ENCODE peak calls at places on chromosomes 16 and 17, in ten cellular contexts. P is Caki2; T is SW480; E is adipocyte; V is tibial nerve; A is GM03348; Y is neuronal stem cell; L is progenitor cell of endocrine pancreas; Z is stimulated activated CD4-positive, alpha-beta T cell treated with anti-CD3 and anti-CD28 coated beads, Interleukin-1b, Interleukin-23, amount 100 ng/mL, for 1 hour; J is kidney glomerular epithelial cell. X is an unnamed sample.

GRCh38 chr16:65744401-65744800 is 622.1 kb upstream of the CDH5 start:
- DNase-seq in L (no peak), Z (no peak), V (no peak), J (no peak), Y (no peak), P (no peak), T (no peak), A (no peak), E (no peak), X (no peak)

GRCh38 chr17:68238488-68238887 is 9.4 kb upstream of the AMZ2 start:
- DNase-seq in P (no peak), T (no peak), E (no peak), A (no peak), L (no peak), Z (no peak), Y (no peak), V (no peak), J (no peak), X (no peak)

GRCh38 chr17:45018514-45019176 is 32.8 kb downstream of the DCAKD start:
- DNase-seq in A (peak; percentile 33), Y (no peak), P (no peak), L (no peak), T (no peak), Z (no peak), E (peak; percentile 37), V (no peak), J (no peak), X (no peak)

GRCh38 chr16:35391328-35391727 is 1931.9 kb downstream of the TP53TG3F start:
- DNase-seq in Z (no peak), P (peak; percentile 79), L (no peak), Y (no peak), V (no peak), J (no peak), T (peak; percentile 27), A (peak; percentile 40), E (peak; percentile 28), X (no peak)

GRCh38 chr17:9195346-9195870 is 174.1 kb downstream of the NTN1 start:
- DNase-seq in J (no peak), T (no peak), A (no peak), Z (no peak), V (no peak), P (no peak), E (no peak), Y (no peak), L (no peak), X (no peak)

GRCh38 chr17:42421479-42422332 is 1.4 kb downstream of the CAVIN1 start:
- DNase-seq in T (peak; percentile 42), A (peak; percentile 87), J (peak; percentile 41), E (peak; percentile 80), Z (no peak), P (peak; percentile 37), L (no peak), V (no peak), Y (no peak), X (no peak)

GRCh38 chr17:2906907-2907306 is 110.7 kb downstream of the RAP1GAP2 start:
- DNase-seq in V (no peak), Y (no peak), J (peak; percentile 31), A (no peak), P (no peak), L (no peak), E (no peak), Z (no peak), T (no peak), X (no peak)

GRCh38 chr16:27690604-27691003 is 140.7 kb downstream of the KATNIP start:
- DNase-seq in V (no peak), Y (no peak), A (no peak), E (no peak), J (no peak), P (no peak), L (no peak), T (peak; percentile 33), Z (no peak), X (no peak)

GRCh38 chr16:50781043-50781442 is 39.2 kb downstream of the CYLD start:
- DNase-seq in P (no peak), Z (no peak), A (no peak), V (no peak), E (no peak), J (no peak), T (no peak), Y (no peak), L (no peak), X (no peak)

GRCh38 chr16:12703935-12704334 is 99.8 kb downstream of the CPPED1 start:
- DNase-seq in A (no peak), P (no peak), L (no peak), V (no peak), J (no peak), E (no peak), Y (no peak), Z (no peak), T (no peak), X (no peak)

GRCh38 chr17:77786740-77787505 is 171.6 kb upstream of the TNRC6C start:
- DNase-seq in P (no peak), E (no peak), Z (no peak), J (no peak), A (no peak), Y (no peak), V (no peak), T (no peak), L (no peak), X (no peak)

GRCh38 chr17:73575470-73576235 is 68.6 kb downstream of the SDK2 start:
- DNase-seq in A (no peak), J (no peak), V (no peak), Z (no peak), T (no peak), E (no peak), P (no peak), Y (no peak), L (no peak), X (no peak)

GRCh38 chr17:73976676-73977521 is 226.6 kb upstream of the RPL38 start:
- DNase-seq in Z (no peak), P (peak; percentile 31), J (no peak), A (no peak), V (no peak), Y (no peak), L (no peak), E (no peak), T (no peak), X (no peak)

GRCh38 chr16:30070490-30070889 is 4.9 kb downstream of the ALDOA start:
- DNase-seq in V (no peak), P (no peak), E (no peak), A (no peak), Z (no peak), T (no peak), J (no peak), Y (no peak), L (no peak), X (no peak)

GRCh38 chr17:19264681-19265080 is 27.5 kb downstream of the EPN2 start:
- DNase-seq in V (no peak), P (no peak), Z (no peak), J (no peak), A (no peak), Y (no peak), L (no peak), E (no peak), T (no peak), X (no peak)

GRCh38 chr16:3637371-3637923 is 17.0 kb upstream of the DNASE1 start:
- DNase-seq in Y (no peak), J (peak; percentile 10), T (no peak), A (no peak), E (peak; percentile 14), L (no peak), P (no peak), Z (no peak), V (no peak), X (no peak)

GRCh38 chr16:17224859-17225258 is 245.9 kb downstream of the XYLT1 start:
- DNase-seq in A (peak; percentile 72), P (no peak), V (peak; percentile 44), T (peak; percentile 50), J (no peak), L (no peak), E (peak; percentile 73), Z (no peak), Y (no peak), X (peak; percentile 65)

GRCh38 chr17:74842146-74842598 is 17.5 kb downstream of the GRIN2C start:
- DNase-seq in J (no peak), T (no peak), A (no peak), L (no peak), V (no peak), E (no peak), Y (no peak), Z (no peak), P (no peak), X (no peak)

GRCh38 chr17:32878211-32878610 is 1.3 kb upstream of the MYO1D start:
- DNase-seq in Y (no peak), T (no peak), E (peak; percentile 47), L (no peak), A (peak; percentile 83), J (no peak), Z (no peak), P (no peak), V (peak; percentile 25), X (peak; percentile 63)

GRCh38 chr16:87201052-87201451 is 116.1 kb downstream of the C16orf95 start:
- DNase-seq in J (peak; percentile 70), E (peak; percentile 95), P (peak; percentile 8), Z (no peak), A (peak; percentile 93), V (peak; percentile 57), Y (no peak), L (no peak), T (peak; percentile 60), X (peak; percentile 97)